ENCODE peak calls at places on chromosomes 16 and 17, in four cellular contexts. Y is dermis microvascular lymphatic vessel endothelial cell, Q is Calu3, J is EL. X is an unnamed sample.

GRCh38 chr17:4631836-4632582 is 9.5 kb downstream of the ALOX15 start:
- DNase-seq in Y (no peak), Q (no peak), J (no peak), X (no peak)

GRCh38 chr16:72903176-72903575 is 144.8 kb downstream of the ZFHX3 start:
- DNase-seq in Y (no peak), Q (no peak), J (no peak), X (no peak)

GRCh38 chr17:38418693-38419507 is 9.4 kb upstream of the ARHGAP23 start:
- DNase-seq in Y (no peak), Q (no peak), J (no peak), X (no peak)

GRCh38 chr17:19753049-19753444 is 4.9 kb upstream of the ALDH3A1 start:
- DNase-seq in Y (peak), Q (peak), J (peak), X (no peak)

GRCh38 chr16:60788631-60789030 is 1247.6 kb downstream of the CDH8 start:
- DNase-seq in Y (no peak), Q (no peak), J (no peak), X (no peak)

GRCh38 chr17:39281806-39282205 is 56.1 kb upstream of the STAC2 start:
- DNase-seq in Y (no peak), Q (no peak), J (peak), X (no peak)

GRCh38 chr16:57530104-57530522 is 6.3 kb downstream of the CCDC102A start:
- DNase-seq in Y (peak), Q (peak), J (peak), X (peak)

GRCh38 chr17:7579839-7580630 is 597 bp downstream of the CD68 start:
- DNase-seq in Y (no peak), Q (no peak), J (no peak), X (no peak)

GRCh38 chr16:70790815-70791214 is 10.1 kb downstream of the VAC14 start:
- DNase-seq in Y (no peak), Q (no peak), J (no peak), X (no peak)

GRCh38 chr16:71230122-71230845 is at the start of gene HYDIN:
- DNase-seq in Y (no peak), Q (peak), J (peak), X (no peak)

GRCh38 chr17:38352245-38353083 is 820 bp downstream of the SOCS7 start:
- DNase-seq in Y (no peak), Q (peak), J (peak), X (no peak)

GRCh38 chr17:31061678-31062077 is 33.1 kb upstream of the NF1 start:
- DNase-seq in Y (no peak), Q (no peak), J (no peak), X (no peak)

GRCh38 chr16:53502331-53503269 is at the start of gene AKTIP:
- DNase-seq in Y (no peak), Q (peak), J (peak), X (no peak)

GRCh38 chr16:67922740-67923139 is 8.9 kb downstream of the CTRL start:
- DNase-seq in Y (no peak), Q (no peak), J (no peak), X (no peak)

GRCh38 chr17:29784661-29785060 is 145.4 kb downstream of the SSH2 start:
- DNase-seq in Y (no peak), Q (no peak), J (peak), X (no peak)

GRCh38 chr17:58279736-58280479 is 827 bp downstream of the MPO start:
- DNase-seq in Y (no peak), Q (no peak), J (no peak), X (no peak)

GRCh38 chr16:14148569-14148968 is 77.5 kb downstream of the MRTFB start:
- DNase-seq in Y (no peak), Q (peak), J (no peak), X (no peak)

GRCh38 chr16:84380405-84380804 is 12.1 kb downstream of the ATP2C2 start:
- DNase-seq in Y (no peak), Q (no peak), J (no peak), X (no peak)

GRCh38 chr16:9013508-9013864 is 49.8 kb upstream of the USP7 start:
- DNase-seq in Y (no peak), Q (no peak), J (no peak), X (no peak)